ENCODE peak calls at places on chromosomes 4 and X, in seven cellular contexts. E is spleen; S is fibroblast of mammary gland; C is stimulated activated effector memory CD8-positive, alpha-beta T cell treated with anti-CD3 and anti-CD28 coated beads, Interleukin-12 subunit alpha, Interleukin-12 subunit beta, amount 100 ng/mL, for 72 hours; Z is PC-9; A is nephron progenitor cell; B is Daoy. L is an unnamed sample.

GRCh38 chr4:156322592-156322991 is 368.9 kb upstream of the CTSO start:
- DNase-seq in C (no peak), B (peak; percentile 71), Z (no peak), E (no peak), A (no peak), S (peak; percentile 91), L (peak; percentile 86)

GRCh38 chr4:128060130-128060619 is 937 bp upstream of the LARP1B start:
- DNase-seq in E (no peak), A (no peak), S (peak; percentile 36), Z (no peak), B (peak; percentile 2), C (no peak), L (no peak)

GRCh38 chr4:94533405-94534223 is 81.9 kb downstream of the PDLIM5 start:
- DNase-seq in Z (no peak), A (no peak), E (no peak), S (no peak), C (no peak), B (no peak), L (no peak)

GRCh38 chrX:102138064-102138463 is 4.2 kb downstream of the TCEAL6 start:
- DNase-seq in S (no peak), B (no peak), A (no peak), E (no peak), Z (no peak), C (no peak), L (no peak)

GRCh38 chrX:109826954-109827708 is 94.1 kb upstream of the ACSL4 start:
- DNase-seq in C (no peak), Z (peak; percentile 46), B (peak; percentile 32), E (no peak), A (no peak), S (peak; percentile 71), L (peak; percentile 55)

GRCh38 chr4:2962099-2962455 is 1.1 kb downstream of the NOP14 start:
- DNase-seq in S (no peak), C (peak; percentile 51), A (peak; percentile 25), Z (no peak), E (peak; percentile 76), B (no peak), L (no peak)

GRCh38 chr4:92265066-92265465 is 38.7 kb upstream of the GRID2 start:
- DNase-seq in Z (no peak), E (no peak), B (no peak), S (no peak), C (no peak), A (no peak), L (no peak)

GRCh38 chr4:94452476-94453300 is 946 bp downstream of the PDLIM5 start:
- DNase-seq in B (peak; percentile 80), Z (peak; percentile 73), S (peak; percentile 86), C (no peak), E (peak; percentile 87), A (peak; percentile 64), L (peak; percentile 89)

GRCh38 chr4:113069212-113069892 is 19.9 kb downstream of the ANK2 start:
- DNase-seq in C (no peak), Z (no peak), B (peak; percentile 62), E (no peak), S (peak; percentile 79), A (no peak), L (peak; percentile 12)

GRCh38 chrX:43813898-43814297 is 68.4 kb downstream of the MAOB start:
- DNase-seq in B (peak; percentile 12), A (peak; percentile 12), E (no peak), Z (no peak), S (peak; percentile 40), C (no peak), L (no peak)

GRCh38 chr4:22686156-22686555 is 6.6 kb upstream of the GBA3 start:
- DNase-seq in E (no peak), A (no peak), B (no peak), Z (no peak), C (no peak), S (peak; percentile 1), L (peak; percentile 10)

GRCh38 chr4:78644744-78645330 is 93.3 kb downstream of the ANXA3 start:
- DNase-seq in A (peak; percentile 38), Z (peak; percentile 35), C (no peak), B (peak; percentile 69), E (peak; percentile 85), S (peak; percentile 90), L (peak; percentile 81)

GRCh38 chrX:134622056-134622812 is 36.0 kb downstream of the PLAC1 start:
- DNase-seq in A (no peak), Z (no peak), E (no peak), S (peak; percentile 86), B (peak; percentile 73), C (no peak), L (peak; percentile 89)

GRCh38 chrX:79079477-79079876 is 65.0 kb upstream of the GPR174 start:
- DNase-seq in C (no peak), E (no peak), A (no peak), B (no peak), S (no peak), Z (no peak), L (no peak)

GRCh38 chrX:10524578-10524977 is 95.8 kb downstream of the MID1 start:
- DNase-seq in S (peak; percentile 49), B (no peak), A (no peak), C (no peak), Z (no peak), E (no peak), L (no peak)

GRCh38 chr4:125703443-125703842 is 388.7 kb downstream of the FAT4 start:
- DNase-seq in Z (no peak), C (no peak), S (peak; percentile 53), B (peak; percentile 3), E (no peak), A (no peak), L (peak; percentile 56)

GRCh38 chr4:152115794-152116193 is 355.0 kb upstream of the GATB start:
- DNase-seq in E (no peak), S (no peak), C (no peak), A (no peak), Z (no peak), B (no peak), L (no peak)

GRCh38 chr4:3522651-3523050 is 9.6 kb downstream of the LRPAP1 start:
- DNase-seq in E (no peak), B (no peak), C (no peak), A (no peak), Z (no peak), S (no peak), L (no peak)

GRCh38 chr4:40204507-40205258 is 7.9 kb downstream of the RHOH start:
- DNase-seq in A (no peak), E (no peak), C (no peak), S (no peak), B (no peak), Z (no peak), L (no peak)

GRCh38 chr4:55172694-55173287 is 47.4 kb upstream of the KDR start:
- DNase-seq in S (peak; percentile 43), E (no peak), B (peak; percentile 23), C (no peak), Z (peak; percentile 22), A (no peak), L (peak; percentile 53)

GRCh38 chr4:181261279-181261678 is 981.9 kb upstream of the TENM3 start:
- DNase-seq in Z (no peak), E (no peak), S (peak; percentile 17), C (no peak), A (no peak), B (peak; percentile 9), L (peak; percentile 36)

GRCh38 chr4:87067120-87067885 is 132.5 kb downstream of the AFF1 start:
- DNase-seq in C (no peak), Z (no peak), A (no peak), S (no peak), B (no peak), E (no peak), L (no peak)